ENCODE peak calls at places on chromosome 22, in four cellular contexts. D is H54, F is amygdala, T is EH. Y is an unnamed sample.
A peak's percentile ranks its signal among the peaks of the same experiment; 100 is the strongest.

GRCh38 chr22:39292561-39293074 is 26.8 kb downstream of the RPL3 start:
- DNase-seq in T (peak; percentile 97), F (peak; percentile 59), D (peak; percentile 75), Y (no peak)

GRCh38 chr22:46381142-46381541 is 45.6 kb downstream of the TRMU start:
- DNase-seq in F (no peak), D (peak; percentile 81), T (peak; percentile 59), Y (no peak)

GRCh38 chr22:48772286-48772907 is 1055.3 kb downstream of the BRD1 start:
- DNase-seq in D (no peak), F (no peak), T (no peak), Y (no peak)

GRCh38 chr22:33844273-33844672 is 76.0 kb downstream of the LARGE1 start:
- DNase-seq in F (no peak), T (no peak), D (no peak), Y (no peak)

GRCh38 chr22:36325163-36326031 is 62.4 kb downstream of the MYH9 start:
- DNase-seq in F (no peak), D (no peak), T (peak; percentile 97), Y (no peak)

GRCh38 chr22:23698094-23698493 is 7.3 kb downstream of the RGL4 start:
- DNase-seq in F (no peak), D (no peak), T (no peak), Y (no peak)

GRCh38 chr22:19480789-19481188 is 1.1 kb downstream of the CDC45 start:
- DNase-seq in D (no peak), F (no peak), T (no peak), Y (no peak)

GRCh38 chr22:20211997-20212753 is 55.9 kb downstream of the RTN4R start:
- DNase-seq in D (no peak), T (no peak), F (peak; percentile 19), Y (no peak)

GRCh38 chr22:25383892-25384291 is 164.5 kb downstream of the CRYBB2 start:
- DNase-seq in F (no peak), T (no peak), D (no peak), Y (no peak)

GRCh38 chr22:39179841-39180335 is 27.4 kb upstream of the CBX7 start:
- DNase-seq in D (no peak), F (no peak), T (no peak), Y (no peak)

GRCh38 chr22:26805131-26805530 is 147.7 kb downstream of the MIAT start:
- DNase-seq in D (peak; percentile 26), F (no peak), T (peak; percentile 41), Y (no peak)

GRCh38 chr22:35399114-35399677 is 744 bp upstream of the MCM5 start:
- DNase-seq in F (no peak), D (no peak), T (no peak), Y (no peak)

GRCh38 chr22:19874307-19875060 is 19.8 kb upstream of the GNB1L start:
- DNase-seq in T (no peak), F (no peak), D (no peak), Y (peak; percentile 38)

GRCh38 chr22:27993201-27993635 is 74.2 kb upstream of the PITPNB start:
- DNase-seq in F (no peak), D (no peak), T (no peak), Y (no peak)

GRCh38 chr22:22914726-22915669 is 27.4 kb downstream of the IGLL5 start:
- DNase-seq in T (no peak), D (no peak), F (no peak), Y (no peak)

GRCh38 chr22:48254311-48254873 is 1491.9 kb downstream of the TBC1D22A start:
- DNase-seq in D (no peak), T (no peak), F (no peak), Y (no peak)

GRCh38 chr22:35357883-35358621 is 22.8 kb upstream of the HMOX1 start:
- DNase-seq in T (peak; percentile 55), D (peak; percentile 81), F (no peak), Y (no peak)

GRCh38 chr22:46287873-46288751 is 8.6 kb upstream of the GTSE1 start:
- DNase-seq in T (no peak), F (no peak), D (no peak), Y (no peak)

GRCh38 chr22:28030442-28030841 is 111.4 kb upstream of the PITPNB start:
- DNase-seq in T (no peak), F (no peak), D (no peak), Y (no peak)

GRCh38 chr22:43670545-43670944 is 141.6 kb downstream of the EFCAB6 start:
- DNase-seq in T (no peak), F (no peak), D (no peak), Y (no peak)

GRCh38 chr22:40782521-40782920 is 36.6 kb downstream of the SLC25A17 start:
- DNase-seq in F (no peak), D (no peak), T (no peak), Y (no peak)

Y was measured in CD4-positive, alpha-beta memory T cell.